ENCODE peak calls at places on chromosomes 2 and 18, in nine cellular contexts. Y, J, M, K, R, W, G, X and I are unnamed samples. For H3K4me1, the result is how much of the 10 kb centered on the place peaks cover.

GRCh38 chr2:239967244-239968036 is 57.7 kb downstream of the NDUFA10 start:
- DNase-seq in Y (no peak), J (no peak), M (no peak), K (no peak), R (no peak), W (no peak), G (no peak), X (no peak), I (no peak)

GRCh38 chr2:164514491-164514890 is 106.8 kb downstream of the GRB14 start:
- DNase-seq in Y (no peak), J (no peak), M (no peak), K (no peak), R (no peak), W (no peak), G (no peak), X (no peak), I (no peak)

GRCh38 chr18:26911840-26912239 is 46.3 kb upstream of the AQP4 start:
- DNase-seq in Y (no peak), J (peak), M (no peak), K (no peak), R (peak), W (no peak), G (no peak), X (no peak), I (no peak)

GRCh38 chr2:147171961-147172360 is 672.9 kb upstream of the ACVR2A start:
- DNase-seq in Y (no peak), J (no peak), M (no peak), K (no peak), R (no peak), W (no peak), G (no peak), X (no peak), I (no peak)

GRCh38 chr2:6826081-6826913 is 39.4 kb downstream of the CMPK2 start:
- DNase-seq in Y (no peak), J (peak), M (peak), K (no peak), R (peak), W (no peak), G (peak), X (peak), I (no peak)

GRCh38 chr2:154477319-154477718 is 221.2 kb upstream of the KCNJ3 start:
- DNase-seq in Y (no peak), J (no peak), M (no peak), K (no peak), R (no peak), W (no peak), G (no peak), X (no peak), I (no peak)

GRCh38 chr2:131052741-131053263 is 40.5 kb downstream of the FAM168B start:
- DNase-seq in Y (no peak), J (no peak), M (no peak), K (no peak), R (no peak), W (no peak), G (no peak), X (no peak), I (no peak)

GRCh38 chr2:127576433-127577207 is 41.1 kb downstream of the MYO7B start:
- DNase-seq in Y (peak), J (peak), M (peak), K (no peak), R (peak), W (peak), G (no peak), X (peak), I (peak)

GRCh38 chr2:118943286-118943685 is 1.3 kb downstream of the MARCO start:
- DNase-seq in Y (no peak), J (no peak), M (no peak), K (no peak), R (no peak), W (no peak), G (no peak), X (no peak), I (no peak)

GRCh38 chr2:108918156-108918845 is 70.7 kb downstream of the EDAR start:
- DNase-seq in Y (no peak), J (no peak), M (no peak), K (no peak), R (no peak), W (no peak), G (no peak), X (peak), I (peak)

GRCh38 chr2:197804758-197805597 is 585 bp downstream of the PLCL1 start:
- DNase-seq in Y (peak), J (peak), M (no peak), K (peak), R (peak), W (peak), G (no peak), X (peak), I (peak)

GRCh38 chr2:55809875-55810620 is 113.5 kb downstream of the EFEMP1 start:
- DNase-seq in Y (peak), J (no peak), M (peak), K (no peak), R (no peak), W (peak), G (no peak), X (no peak), I (no peak)

GRCh38 chr2:85470850-85471800 is 52.6 kb downstream of the SH2D6 start:
- DNase-seq in Y (no peak), J (peak), M (no peak), K (no peak), R (no peak), W (no peak), G (no peak), X (peak), I (peak)

GRCh38 chr2:224909885-224910517 is 132.3 kb downstream of the DOCK10 start:
- DNase-seq in Y (peak), J (peak), M (peak), K (peak), R (no peak), W (peak), G (no peak), X (no peak), I (peak)

GRCh38 chr18:42038936-42039335 is 83.9 kb downstream of the PIK3C3 start:
- DNase-seq in Y (no peak), J (no peak), M (no peak), K (no peak), R (no peak), W (no peak), G (no peak), X (no peak), I (no peak)

GRCh38 chr2:19874726-19875125 is 27.1 kb downstream of the TTC32 start:
- DNase-seq in Y (no peak), J (no peak), M (peak), K (no peak), R (no peak), W (no peak), G (no peak), X (peak), I (no peak)

GRCh38 chr2:78993518-78994148 is 31.9 kb upstream of the REG3G start:
- DNase-seq in Y (no peak), J (no peak), M (no peak), K (no peak), R (no peak), W (no peak), G (no peak), X (no peak), I (no peak)

GRCh38 chr2:8539743-8540551 is 141.9 kb upstream of the ID2 start:
- DNase-seq in Y (peak), J (peak), M (peak), K (peak), R (no peak), W (peak), G (no peak), X (peak), I (no peak)

GRCh38 chr2:131154071-131154531 is 49.0 kb downstream of the PLEKHB2 start:
- DNase-seq in Y (no peak), J (peak), M (peak), K (peak), R (peak), W (no peak), G (peak), X (peak), I (peak)

GRCh38 chr2:48183991-48184390 is 277.7 kb upstream of the FBXO11 start:
- DNase-seq in Y (no peak), J (no peak), M (no peak), K (no peak), R (no peak), W (no peak), G (no peak), X (no peak), I (no peak)

GRCh38 chr2:10141736-10142639 is 19.4 kb downstream of the RRM2 start:
- DNase-seq in Y (no peak), J (peak), M (peak), K (no peak), R (peak), W (no peak), G (no peak), X (peak), I (no peak)

GRCh38 chr2:140454717-140455116 is 1674.5 kb upstream of the NXPH2 start:
- DNase-seq in Y (no peak), J (no peak), M (no peak), K (no peak), R (no peak), W (no peak), G (peak), X (no peak), I (no peak)

DNA sequence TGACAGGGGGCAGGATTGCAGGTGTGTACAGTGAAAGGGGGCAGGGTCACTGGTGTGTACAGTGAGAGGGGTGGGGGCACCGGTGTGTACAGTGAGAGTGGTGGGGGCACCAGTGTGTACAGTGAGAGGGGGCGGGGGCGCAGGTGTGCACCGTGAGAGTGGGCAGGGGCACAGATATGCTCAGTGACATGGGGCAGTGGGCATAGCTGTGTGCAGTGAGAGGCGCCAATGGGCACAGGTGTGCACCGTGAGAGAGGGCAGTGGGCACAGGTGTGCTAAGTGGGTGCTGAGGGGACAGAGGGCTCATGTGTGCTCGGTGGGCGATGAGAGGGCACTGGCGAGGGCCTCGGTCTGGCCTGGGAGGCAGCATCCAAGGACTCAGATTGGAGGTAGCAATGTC is 63.0 kb downstream of the GREB1 start:
- DNase-seq in Y (no peak), J (no peak), M (no peak), K (no peak), R (no peak), W (no peak), G (no peak), X (no peak), I (no peak)
- H3K4me1 ChIP-seq in Y (under half), J (under half), M (under half), K (under half), R (under half), W (under half), G (under half), X (under half), I (under half)

DNA sequence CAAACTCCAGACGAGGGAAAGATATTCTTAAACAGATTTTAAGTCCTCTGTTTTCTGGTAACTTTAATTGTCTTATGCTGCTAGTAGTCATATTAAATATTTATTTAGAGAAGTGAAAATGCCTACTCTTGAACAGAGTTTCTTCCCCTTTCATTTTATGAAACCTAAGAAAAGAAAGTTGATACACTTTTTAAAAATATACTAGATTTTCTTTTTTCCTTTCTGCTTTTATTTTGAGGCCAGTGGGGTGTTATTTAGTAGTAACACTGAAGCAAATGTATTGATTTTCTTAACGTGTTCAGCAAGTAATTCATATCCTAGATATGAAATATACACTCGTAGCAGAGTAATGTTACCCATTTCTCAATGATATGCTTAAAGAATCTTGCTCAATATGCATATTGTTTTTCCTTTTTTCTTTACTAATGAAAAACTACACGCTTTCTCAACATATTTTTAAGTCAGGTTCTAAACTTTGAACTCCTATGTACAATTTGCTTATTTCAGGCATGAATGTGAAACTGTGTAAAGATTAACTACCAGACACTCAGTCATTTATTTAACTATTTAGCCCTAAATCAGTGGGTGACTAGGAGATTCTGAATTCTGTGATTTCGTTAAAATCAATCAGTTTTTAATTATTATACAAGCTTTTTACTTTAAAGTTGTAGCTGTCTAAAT is 737 bp downstream of the KYNU start:
- DNase-seq in Y (no peak), J (no peak), M (no peak), K (no peak), R (no peak), W (no peak), G (no peak), X (no peak), I (no peak)
- H3K4me3 ChIP-seq in Y (peak), J (no peak), M (no peak), K (peak), R (no peak), W (peak), G (no peak), X (no peak), I (peak)

GRCh38 chr18:8006979-8007378 is 439.9 kb downstream of the PTPRM start:
- DNase-seq in Y (no peak), J (no peak), M (no peak), K (no peak), R (no peak), W (no peak), G (no peak), X (no peak), I (no peak)

DNA sequence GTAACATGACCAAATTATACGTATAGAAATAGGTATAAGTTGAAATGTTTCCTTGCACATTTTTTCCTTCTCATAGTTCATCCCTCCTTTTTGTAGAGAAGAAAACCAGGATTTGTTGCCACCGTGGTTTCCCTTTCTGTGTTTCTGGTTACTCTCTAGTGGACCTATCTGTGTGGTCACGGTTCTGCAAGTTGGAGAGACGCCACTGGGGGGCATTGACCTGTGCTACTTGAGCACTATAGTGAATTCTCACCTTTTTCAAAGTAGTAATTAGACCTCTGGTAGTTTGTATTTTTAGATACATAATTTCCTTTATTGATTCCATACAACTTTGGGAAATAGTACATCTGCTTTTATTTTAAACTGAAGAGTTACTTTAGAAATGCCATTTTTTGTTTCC is 444.8 kb downstream of the PTPRM start:
- DNase-seq in Y (no peak), J (peak), M (no peak), K (no peak), R (no peak), W (no peak), G (no peak), X (no peak), I (no peak)
- TF ChIP-seq CTCF in Y (no peak), J (no peak), M (no peak), K (no peak), R (no peak), W (no peak), G (peak), X (no peak), I (no peak)

GRCh38 chr18:63291278-63291677 is 28.3 kb downstream of the BCL2 start:
- DNase-seq in Y (no peak), J (no peak), M (no peak), K (no peak), R (no peak), W (no peak), G (no peak), X (no peak), I (no peak)

GRCh38 chr18:63297678-63298392 is 21.7 kb downstream of the BCL2 start:
- DNase-seq in Y (no peak), J (peak), M (no peak), K (no peak), R (no peak), W (no peak), G (no peak), X (no peak), I (no peak)

GRCh38 chr18:63292844-63293683 is 26.5 kb downstream of the BCL2 start:
- DNase-seq in Y (no peak), J (no peak), M (no peak), K (no peak), R (no peak), W (no peak), G (no peak), X (peak), I (no peak)

GRCh38 chr18:63290456-63291200 is 28.9 kb downstream of the BCL2 start:
- DNase-seq in Y (no peak), J (no peak), M (no peak), K (no peak), R (peak), W (no peak), G (no peak), X (no peak), I (no peak)

GRCh38 chr18:63293930-63294329 is 25.6 kb downstream of the BCL2 start:
- DNase-seq in Y (no peak), J (no peak), M (no peak), K (no peak), R (no peak), W (no peak), G (no peak), X (no peak), I (no peak)
- H3K4me1 ChIP-seq in Y (under half), J (under half), M (under half), K (under half), R (under half), W (under half), G (under half), X (under half), I (under half)

DNA sequence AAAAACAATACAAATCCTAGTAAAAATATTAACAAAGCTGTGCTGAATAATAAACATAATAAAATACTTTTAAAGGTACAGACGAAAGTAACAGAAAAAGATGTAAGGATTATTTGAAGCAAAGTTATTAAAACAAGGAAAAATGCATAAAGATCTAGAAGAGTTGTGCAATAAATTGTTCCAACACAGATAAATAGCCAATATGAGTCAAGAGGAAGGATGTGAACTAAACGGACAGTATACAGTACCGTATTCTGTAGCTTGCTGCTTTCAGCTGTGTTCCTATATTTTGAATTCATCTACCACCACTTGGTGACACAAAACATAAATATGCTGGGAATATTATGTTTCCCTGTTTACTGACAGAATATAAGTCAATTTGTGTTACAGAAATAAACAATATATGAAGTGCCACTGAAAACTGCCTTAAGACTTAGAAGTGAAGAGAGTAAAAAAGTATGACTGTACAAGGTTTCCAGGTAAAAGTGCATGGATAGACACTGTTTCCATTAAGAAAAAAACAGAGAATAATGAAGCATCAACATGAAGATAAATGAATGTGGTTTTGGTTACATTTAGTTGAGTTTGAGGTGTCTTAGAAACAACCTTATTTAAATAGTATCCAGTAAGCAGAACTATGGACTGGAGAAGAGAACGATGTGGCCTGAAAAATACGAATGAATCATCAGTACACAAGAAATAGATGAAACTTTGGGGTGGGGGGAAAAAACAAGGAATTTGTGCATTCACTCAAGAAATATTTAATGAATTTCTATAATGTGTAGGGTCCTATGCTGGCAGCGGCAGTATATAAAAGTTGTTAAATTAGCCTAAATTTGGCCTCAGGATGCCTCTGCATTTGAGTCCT is 13.1 kb downstream of the PPP3R1 start:
- DNase-seq in Y (no peak), J (no peak), M (no peak), K (no peak), R (no peak), W (no peak), G (no peak), X (no peak), I (no peak)
- H3K4me3 ChIP-seq in Y (no peak), J (no peak), M (no peak), K (no peak), R (no peak), W (no peak), G (no peak), X (no peak), I (no peak)